ENCODE peak calls at places on chromosome 18, in six cellular contexts. One of them, this sample, is unnamed.

GRCh38 chr18:56000041-56000440 is 412.0 kb upstream of the TCF4 start:
- DNase-seq in ovary: no peak
- DNase-seq in fibroblast of the aortic adventitia: no peak
- DNase-seq in upper lobe of right lung: no peak
- DNase-seq in progenitor cell of endocrine pancreas: no peak
- DNase-seq in choroid plexus epithelial cell: no peak
- DNase-seq in this sample: no peak

GRCh38 chr18:8706545-8706980 is 1.2 kb downstream of the MTCL1 start:
- DNase-seq in fibroblast of the aortic adventitia: no peak
- DNase-seq in ovary: peak; percentile 43
- DNase-seq in upper lobe of right lung: peak; percentile 64
- DNase-seq in progenitor cell of endocrine pancreas: no peak
- DNase-seq in choroid plexus epithelial cell: no peak
- DNase-seq in this sample: no peak

GRCh38 chr18:62289047-62289446 is 36.1 kb upstream of the TNFRSF11A start:
- DNase-seq in progenitor cell of endocrine pancreas: no peak
- DNase-seq in choroid plexus epithelial cell: no peak
- DNase-seq in fibroblast of the aortic adventitia: no peak
- DNase-seq in upper lobe of right lung: no peak
- DNase-seq in ovary: no peak
- DNase-seq in this sample: no peak

GRCh38 chr18:63515279-63515678 is 26.9 kb upstream of the SERPINB12 start:
- DNase-seq in fibroblast of the aortic adventitia: no peak
- DNase-seq in progenitor cell of endocrine pancreas: no peak
- DNase-seq in choroid plexus epithelial cell: no peak
- DNase-seq in ovary: no peak
- DNase-seq in upper lobe of right lung: no peak
- DNase-seq in this sample: no peak

GRCh38 chr18:6370886-6371635 is 43.6 kb downstream of the L3MBTL4 start:
- DNase-seq in choroid plexus epithelial cell: no peak
- DNase-seq in ovary: peak; percentile 40
- DNase-seq in fibroblast of the aortic adventitia: no peak
- DNase-seq in progenitor cell of endocrine pancreas: no peak
- DNase-seq in upper lobe of right lung: peak; percentile 74
- DNase-seq in this sample: no peak

GRCh38 chr18:5419601-5420000 is 124.1 kb upstream of the ZBTB14 start:
- DNase-seq in progenitor cell of endocrine pancreas: no peak
- DNase-seq in choroid plexus epithelial cell: no peak
- DNase-seq in ovary: no peak
- DNase-seq in upper lobe of right lung: no peak
- DNase-seq in fibroblast of the aortic adventitia: no peak
- DNase-seq in this sample: no peak

GRCh38 chr18:48359626-48360025 is 49.6 kb downstream of the ZBTB7C start:
- DNase-seq in upper lobe of right lung: no peak
- DNase-seq in progenitor cell of endocrine pancreas: no peak
- DNase-seq in fibroblast of the aortic adventitia: no peak
- DNase-seq in ovary: no peak
- DNase-seq in choroid plexus epithelial cell: no peak
- DNase-seq in this sample: no peak

GRCh38 chr18:22412502-22412901 is 5.2 kb downstream of the CTAGE1 start:
- DNase-seq in choroid plexus epithelial cell: peak; percentile 70
- DNase-seq in fibroblast of the aortic adventitia: peak; percentile 90
- DNase-seq in ovary: no peak
- DNase-seq in upper lobe of right lung: no peak
- DNase-seq in progenitor cell of endocrine pancreas: no peak
- DNase-seq in this sample: no peak

GRCh38 chr18:10067670-10068659 is 154.1 kb downstream of the VAPA start:
- DNase-seq in fibroblast of the aortic adventitia: no peak
- DNase-seq in ovary: no peak
- DNase-seq in upper lobe of right lung: no peak
- DNase-seq in progenitor cell of endocrine pancreas: no peak
- DNase-seq in choroid plexus epithelial cell: no peak
- DNase-seq in this sample: no peak

GRCh38 chr18:63119647-63120046 is 199.9 kb downstream of the BCL2 start:
- DNase-seq in ovary: no peak
- DNase-seq in fibroblast of the aortic adventitia: peak; percentile 28
- DNase-seq in progenitor cell of endocrine pancreas: no peak
- DNase-seq in upper lobe of right lung: no peak
- DNase-seq in choroid plexus epithelial cell: peak; percentile 25
- DNase-seq in this sample: peak; percentile 40

GRCh38 chr18:35938158-35938557 is 34.3 kb upstream of the RMP24 start:
- DNase-seq in fibroblast of the aortic adventitia: peak; percentile 51
- DNase-seq in ovary: no peak
- DNase-seq in progenitor cell of endocrine pancreas: no peak
- DNase-seq in choroid plexus epithelial cell: peak; percentile 10
- DNase-seq in upper lobe of right lung: no peak
- DNase-seq in this sample: no peak

GRCh38 chr18:52152036-52152435 is 188.0 kb upstream of the DCC start:
- DNase-seq in ovary: no peak
- DNase-seq in upper lobe of right lung: no peak
- DNase-seq in fibroblast of the aortic adventitia: no peak
- DNase-seq in choroid plexus epithelial cell: peak; percentile 2
- DNase-seq in progenitor cell of endocrine pancreas: no peak
- DNase-seq in this sample: no peak

GRCh38 chr18:31241900-31242409 is 76.0 kb upstream of the DSG1 start:
- DNase-seq in fibroblast of the aortic adventitia: no peak
- DNase-seq in ovary: no peak
- DNase-seq in choroid plexus epithelial cell: no peak
- DNase-seq in upper lobe of right lung: no peak
- DNase-seq in progenitor cell of endocrine pancreas: peak; percentile 58
- DNase-seq in this sample: peak; percentile 68
- TF ChIP-seq CTCF in fibroblast of the aortic adventitia: no peak
- TF ChIP-seq CTCF in ovary: no peak
- TF ChIP-seq CTCF in choroid plexus epithelial cell: peak; percentile 65
- TF ChIP-seq CTCF in upper lobe of right lung: peak; percentile 39
- TF ChIP-seq CTCF in progenitor cell of endocrine pancreas: peak; percentile 84
- TF ChIP-seq CTCF in this sample: peak; percentile 95

GRCh38 chr18:37964885-37965571 is 399.4 kb upstream of the CELF4 start:
- DNase-seq in fibroblast of the aortic adventitia: no peak
- DNase-seq in progenitor cell of endocrine pancreas: no peak
- DNase-seq in choroid plexus epithelial cell: no peak
- DNase-seq in upper lobe of right lung: no peak
- DNase-seq in ovary: no peak
- DNase-seq in this sample: no peak
- TF ChIP-seq CTCF in fibroblast of the aortic adventitia: no peak
- TF ChIP-seq CTCF in progenitor cell of endocrine pancreas: no peak
- TF ChIP-seq CTCF in choroid plexus epithelial cell: no peak
- TF ChIP-seq CTCF in upper lobe of right lung: no peak
- TF ChIP-seq CTCF in ovary: no peak
- TF ChIP-seq CTCF in this sample: no peak

DNA sequence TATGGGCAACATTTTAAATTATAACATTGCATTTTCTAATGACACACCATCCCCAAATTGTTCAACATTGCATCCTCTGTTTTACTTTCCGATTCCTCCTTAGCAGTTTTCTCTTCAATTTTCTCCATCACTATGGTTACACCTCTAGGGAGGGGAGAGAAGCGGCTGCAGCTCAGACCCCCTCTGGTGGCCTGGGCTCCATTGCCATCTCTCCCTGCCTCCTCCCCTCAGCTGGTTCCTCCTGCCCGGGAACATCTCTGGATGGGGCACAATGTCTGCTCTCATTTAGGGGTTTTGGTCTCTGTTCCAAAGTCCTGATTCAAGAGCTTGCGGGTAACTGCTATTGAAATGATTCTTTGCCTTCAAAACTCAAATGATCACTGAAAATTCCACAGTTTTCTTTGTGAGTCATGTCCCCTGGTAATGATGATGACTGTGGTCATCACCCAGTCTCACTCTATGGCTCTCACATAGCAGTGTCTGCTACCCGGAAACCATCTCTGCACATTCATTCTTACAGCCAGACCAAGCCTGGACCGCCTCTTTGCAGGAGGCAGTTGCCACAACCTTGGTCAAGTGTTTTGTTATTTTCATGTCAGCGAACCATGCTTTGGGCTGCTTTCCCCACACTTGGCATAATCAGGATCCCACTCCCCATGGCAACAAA is 263.9 kb downstream of the ALPK2 start:
- DNase-seq in choroid plexus epithelial cell: peak; percentile 23
- DNase-seq in ovary: no peak
- DNase-seq in progenitor cell of endocrine pancreas: no peak
- DNase-seq in fibroblast of the aortic adventitia: peak; percentile 17
- DNase-seq in upper lobe of right lung: no peak
- DNase-seq in this sample: no peak
- TF ChIP-seq CTCF in choroid plexus epithelial cell: peak; percentile 19
- TF ChIP-seq CTCF in ovary: no peak
- TF ChIP-seq CTCF in progenitor cell of endocrine pancreas: no peak
- TF ChIP-seq CTCF in fibroblast of the aortic adventitia: no peak
- TF ChIP-seq CTCF in upper lobe of right lung: no peak
- TF ChIP-seq CTCF in this sample: no peak

GRCh38 chr18:76568726-76569125 is 73.7 kb upstream of the ZNF516 start:
- DNase-seq in upper lobe of right lung: no peak
- DNase-seq in progenitor cell of endocrine pancreas: no peak
- DNase-seq in choroid plexus epithelial cell: peak; percentile 20
- DNase-seq in ovary: no peak
- DNase-seq in fibroblast of the aortic adventitia: no peak
- DNase-seq in this sample: no peak

GRCh38 chr18:76573325-76574025 is 78.4 kb upstream of the ZNF516 start:
- DNase-seq in progenitor cell of endocrine pancreas: no peak
- DNase-seq in upper lobe of right lung: no peak
- DNase-seq in fibroblast of the aortic adventitia: peak; percentile 71
- DNase-seq in ovary: no peak
- DNase-seq in choroid plexus epithelial cell: peak; percentile 74
- DNase-seq in this sample: no peak

GRCh38 chr18:76572517-76573247 is 77.6 kb upstream of the ZNF516 start:
- DNase-seq in choroid plexus epithelial cell: peak; percentile 23
- DNase-seq in ovary: no peak
- DNase-seq in fibroblast of the aortic adventitia: no peak
- DNase-seq in progenitor cell of endocrine pancreas: no peak
- DNase-seq in upper lobe of right lung: no peak
- DNase-seq in this sample: no peak

GRCh38 chr18:76569644-76570415 is 74.8 kb upstream of the ZNF516 start:
- DNase-seq in choroid plexus epithelial cell: no peak
- DNase-seq in progenitor cell of endocrine pancreas: no peak
- DNase-seq in upper lobe of right lung: no peak
- DNase-seq in ovary: no peak
- DNase-seq in fibroblast of the aortic adventitia: no peak
- DNase-seq in this sample: no peak

GRCh38 chr18:76571689-76572088 is 76.6 kb upstream of the ZNF516 start:
- DNase-seq in progenitor cell of endocrine pancreas: no peak
- DNase-seq in fibroblast of the aortic adventitia: no peak
- DNase-seq in choroid plexus epithelial cell: no peak
- DNase-seq in ovary: no peak
- DNase-seq in upper lobe of right lung: no peak
- DNase-seq in this sample: no peak
- TF ChIP-seq CTCF in progenitor cell of endocrine pancreas: no peak
- TF ChIP-seq CTCF in fibroblast of the aortic adventitia: no peak
- TF ChIP-seq CTCF in choroid plexus epithelial cell: no peak
- TF ChIP-seq CTCF in ovary: no peak
- TF ChIP-seq CTCF in upper lobe of right lung: no peak
- TF ChIP-seq CTCF in this sample: no peak

GRCh38 chr18:40179647-40180175 is 1775.3 kb upstream of the PIK3C3 start:
- DNase-seq in choroid plexus epithelial cell: peak; percentile 29
- DNase-seq in progenitor cell of endocrine pancreas: no peak
- DNase-seq in upper lobe of right lung: no peak
- DNase-seq in fibroblast of the aortic adventitia: no peak
- DNase-seq in ovary: no peak
- DNase-seq in this sample: no peak
- TF ChIP-seq CTCF in choroid plexus epithelial cell: no peak
- TF ChIP-seq CTCF in progenitor cell of endocrine pancreas: no peak
- TF ChIP-seq CTCF in upper lobe of right lung: no peak
- TF ChIP-seq CTCF in fibroblast of the aortic adventitia: no peak
- TF ChIP-seq CTCF in ovary: no peak
- TF ChIP-seq CTCF in this sample: no peak

GRCh38 chr18:47109720-47110119 is 40.6 kb downstream of the HDHD2 start:
- DNase-seq in choroid plexus epithelial cell: no peak
- DNase-seq in upper lobe of right lung: no peak
- DNase-seq in progenitor cell of endocrine pancreas: no peak
- DNase-seq in fibroblast of the aortic adventitia: no peak
- DNase-seq in ovary: no peak
- DNase-seq in this sample: no peak
- TF ChIP-seq CTCF in choroid plexus epithelial cell: no peak
- TF ChIP-seq CTCF in upper lobe of right lung: no peak
- TF ChIP-seq CTCF in progenitor cell of endocrine pancreas: no peak
- TF ChIP-seq CTCF in fibroblast of the aortic adventitia: no peak
- TF ChIP-seq CTCF in ovary: no peak
- TF ChIP-seq CTCF in this sample: no peak

This sample was measured in endothelial cell.